ENCODE peak calls at places on chromosomes 5 and 9, in five cellular contexts. O is GM23248, U is PC-3, D is IMR-90, I is OCI-LY7. C is an unnamed sample.

GRCh38 chr5:79512692-79513518 is 1.0 kb downstream of the HOMER1 start:
- DNase-seq in I (peak), D (peak), U (peak), O (peak), C (peak)

GRCh38 chr5:78984611-78985406 is at the start of gene ARSB:
- DNase-seq in D (peak), U (peak), O (peak), I (peak), C (peak)

GRCh38 chr5:108472237-108472636 is 90.3 kb upstream of the FBXL17 start:
- DNase-seq in U (no peak), I (no peak), O (peak), D (peak), C (no peak)

GRCh38 chr9:113649054-113649453 is 185.5 kb downstream of the RGS3 start:
- DNase-seq in O (peak), I (no peak), D (peak), U (no peak), C (no peak)

GRCh38 chr5:90421136-90421535 is 11.6 kb upstream of the CETN3 start:
- DNase-seq in D (peak), U (peak), O (peak), I (peak), C (no peak)

GRCh38 chr5:82719368-82719767 is 357.8 kb downstream of the TMEM167A start:
- DNase-seq in D (peak), I (no peak), U (peak), O (peak), C (no peak)

GRCh38 chr9:120616961-120617636 is 37.1 kb upstream of the CDK5RAP2 start:
- DNase-seq in O (peak), D (peak), U (no peak), I (no peak), C (no peak)

GRCh38 chr5:68215888-68216736 is 556 bp downstream of the PIK3R1 start:
- DNase-seq in U (no peak), I (peak), D (peak), O (peak), C (no peak)

GRCh38 chr5:158423623-158424200 is 564.8 kb upstream of the CLINT1 start:
- DNase-seq in D (peak), O (no peak), U (no peak), I (no peak), C (no peak)

GRCh38 chr5:177472460-177473441 is 683 bp downstream of the DBN1 start:
- DNase-seq in O (peak), I (peak), D (no peak), U (peak), C (no peak)

GRCh38 chr5:179620703-179621350 is 2.6 kb downstream of the HNRNPH1 start:
- DNase-seq in U (no peak), I (no peak), D (no peak), O (peak), C (peak)

GRCh38 chr5:151820903-151821302 is 49.1 kb downstream of the G3BP1 start:
- DNase-seq in I (no peak), O (no peak), U (no peak), D (no peak), C (no peak)

GRCh38 chr5:39779836-39780235 is 355.1 kb upstream of the DAB2 start:
- DNase-seq in D (no peak), O (peak), U (no peak), I (no peak), C (no peak)

GRCh38 chr9:117825609-117826347 is 121.6 kb downstream of the TLR4 start:
- DNase-seq in O (no peak), D (no peak), U (no peak), I (no peak), C (no peak)

GRCh38 chr9:121754655-121755436 is 103.4 kb downstream of the DAB2IP start:
- DNase-seq in O (no peak), U (no peak), D (no peak), I (no peak), C (peak)

GRCh38 chr5:54270326-54270725 is 40.0 kb downstream of the ARL15 start:
- DNase-seq in D (no peak), U (no peak), I (no peak), O (no peak), C (no peak)

GRCh38 chr9:101711330-101711941 is 27.0 kb downstream of the GRIN3A start:
- DNase-seq in I (peak), U (peak), O (peak), D (no peak), C (peak)

GRCh38 chr9:15277400-15278137 is 29.4 kb downstream of the TTC39B start:
- DNase-seq in D (peak), I (peak), O (peak), U (peak), C (peak)

GRCh38 chr9:36319806-36320205 is 61.6 kb upstream of the GNE start:
- DNase-seq in I (no peak), U (peak), D (no peak), O (peak), C (peak)

GRCh38 chr5:96048763-96049162 is 87.1 kb upstream of the ELL2 start:
- DNase-seq in O (no peak), I (no peak), U (no peak), D (no peak), C (no peak)

GRCh38 chr9:109745335-109746283 is 34.4 kb upstream of the PALM2AKAP2 start:
- DNase-seq in D (peak), I (no peak), O (peak), U (peak), C (peak)

GRCh38 chr5:68178579-68178978 is 37.0 kb upstream of the PIK3R1 start:
- DNase-seq in U (peak), I (no peak), O (no peak), D (no peak), C (peak)

GRCh38 chr9:120292606-120293005 is 287.4 kb downstream of the CDK5RAP2 start:
- DNase-seq in O (no peak), I (no peak), D (no peak), U (no peak), C (no peak)

GRCh38 chr9:135103931-135104639 is 16.6 kb downstream of the OLFM1 start:
- DNase-seq in U (no peak), O (no peak), D (no peak), I (no peak), C (no peak)

GRCh38 chr5:83029912-83030311 is 47.3 kb downstream of the TMEM167A start:
- DNase-seq in D (peak), U (no peak), I (no peak), O (peak), C (peak)

GRCh38 chr9:122383992-122384461 is 13.2 kb downstream of the PTGS1 start:
- DNase-seq in I (no peak), U (peak), D (peak), O (peak), C (peak)

GRCh38 chr5:27963050-27963783 is 924.8 kb upstream of the CDH9 start:
- DNase-seq in I (no peak), O (no peak), D (no peak), U (no peak), C (no peak)

GRCh38 chr9:88809371-88809770 is 181.9 kb upstream of the S1PR3 start:
- DNase-seq in U (no peak), O (no peak), I (no peak), D (peak), C (no peak)

GRCh38 chr5:73306078-73306719 is 133.2 kb downstream of the TMEM174 start:
- DNase-seq in D (no peak), U (no peak), I (no peak), O (no peak), C (no peak)

GRCh38 chr5:132315529-132316067 is 21.4 kb downstream of the SLC22A4 start:
- DNase-seq in I (no peak), O (no peak), U (no peak), D (no peak), C (no peak)

DNA sequence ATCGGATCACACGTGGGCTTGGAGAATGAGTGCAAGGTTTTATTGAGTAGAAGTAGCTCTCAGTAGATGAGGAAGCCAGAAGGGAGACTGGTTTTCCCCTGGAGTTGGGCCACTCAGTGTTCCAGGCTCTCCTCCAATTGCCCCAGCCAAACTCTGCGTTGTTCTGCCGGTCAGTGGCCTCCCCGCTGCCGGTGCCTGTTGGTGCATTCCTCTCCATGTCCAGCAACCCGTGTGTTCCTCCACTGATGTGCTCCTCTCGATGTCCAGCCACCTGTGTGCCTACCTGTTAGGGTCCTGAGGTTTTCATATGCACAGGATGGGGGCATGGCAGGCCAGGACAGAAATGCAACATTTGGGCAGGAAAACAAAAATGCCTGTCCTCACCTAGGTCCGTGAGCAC is 888.0 kb upstream of the PTPRD start:
- DNase-seq in U (no peak), O (no peak), D (no peak), I (no peak), C (no peak)
- H2AFZ ChIP-seq in U (no peak), O (no peak), D (no peak), I (no peak), C (no peak)

GRCh38 chr9:20083417-20083816 is 294.6 kb upstream of the SLC24A2 start:
- DNase-seq in I (no peak), U (no peak), D (no peak), O (no peak), C (no peak)
- H3K27ac ChIP-seq in I (no peak), U (no peak), D (no peak), O (no peak), C (no peak)

GRCh38 chr5:42366051-42366450 is 57.2 kb upstream of the GHR start:
- DNase-seq in D (no peak), U (no peak), O (no peak), I (no peak), C (no peak)

GRCh38 chr5:42361321-42361688 is 61.9 kb upstream of the GHR start:
- DNase-seq in O (no peak), U (peak), D (no peak), I (no peak), C (no peak)

GRCh38 chr5:42360641-42361320 is 62.5 kb upstream of the GHR start:
- DNase-seq in U (peak), D (no peak), O (no peak), I (no peak), C (no peak)

DNA sequence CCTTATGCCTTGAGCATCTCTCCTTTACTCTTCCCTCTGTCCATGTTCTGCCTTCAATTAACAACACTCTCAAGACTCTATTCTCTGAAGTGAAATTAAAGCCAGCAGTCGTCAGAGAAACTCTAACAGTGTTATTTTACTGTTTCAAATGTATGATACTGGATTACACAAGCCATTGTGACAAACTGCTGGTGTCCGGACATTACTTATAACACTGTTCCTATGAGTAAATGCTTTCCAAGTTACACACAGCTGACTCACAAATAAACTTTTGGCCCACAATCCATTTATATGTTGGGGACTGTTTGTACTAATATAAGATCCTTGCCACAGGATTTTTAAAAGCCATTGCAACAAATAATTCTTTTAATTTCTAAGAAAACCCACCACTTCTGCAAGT is 63.2 kb upstream of the GHR start:
- DNase-seq in U (peak), I (no peak), O (peak), D (peak), C (peak)
- H2AFZ ChIP-seq in U (peak), I (no peak), O (no peak), D (no peak), C (no peak)

GRCh38 chr9:98906273-98907040 is 37.2 kb upstream of the COL15A1 start:
- DNase-seq in U (no peak), O (no peak), D (peak), I (no peak), C (no peak)
- H3K27ac ChIP-seq in U (no peak), O (no peak), D (peak), I (no peak), C (no peak)

DNA sequence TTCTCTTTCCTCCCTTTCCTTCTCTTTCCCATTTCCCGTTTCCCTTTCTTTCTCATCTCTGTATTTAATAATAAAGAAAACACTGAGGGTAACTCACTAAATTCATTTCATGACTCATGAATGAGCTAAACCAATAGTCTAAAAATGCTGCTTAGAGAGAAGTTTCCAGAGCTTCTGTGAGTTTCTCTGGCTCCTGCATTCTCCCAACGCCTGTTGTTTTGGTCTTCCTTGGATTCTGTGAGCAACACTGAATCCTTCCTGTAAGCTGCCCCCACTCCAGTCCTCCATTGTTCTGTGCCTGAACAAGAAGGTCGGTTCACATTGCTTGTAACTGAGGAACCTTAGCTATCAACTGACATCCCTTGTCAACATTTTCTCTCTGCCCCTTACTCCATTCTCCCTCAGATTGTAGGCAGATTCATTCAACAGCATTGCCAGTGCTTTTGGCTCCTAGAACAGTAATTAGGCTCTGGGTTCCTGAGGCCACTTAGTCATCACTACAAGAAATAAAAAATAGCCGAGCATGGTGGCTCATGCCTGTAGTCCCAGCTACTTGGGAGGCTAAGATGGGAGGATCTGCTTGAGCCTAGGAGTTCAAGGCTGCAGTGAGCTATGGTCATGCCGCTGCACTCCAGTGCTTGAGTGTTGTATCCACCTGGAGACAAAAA is 237.7 kb upstream of the KLF4 start:
- DNase-seq in D (peak), U (no peak), O (peak), I (no peak), C (no peak)
- H2AFZ ChIP-seq in D (peak), U (peak), O (peak), I (no peak), C (no peak)

GRCh38 chr9:27336829-27337228 is 39.9 kb upstream of the EQTN start:
- DNase-seq in D (no peak), U (no peak), I (no peak), O (no peak), C (no peak)

GRCh38 chr9:27331393-27331792 is 34.4 kb upstream of the EQTN start:
- DNase-seq in O (no peak), I (no peak), D (no peak), U (no peak), C (no peak)

GRCh38 chr9:27329292-27329691 is 32.3 kb upstream of the EQTN start:
- DNase-seq in U (no peak), I (no peak), D (no peak), O (no peak), C (no peak)

GRCh38 chr9:27335088-27335487 is 38.1 kb upstream of the EQTN start:
- DNase-seq in O (no peak), D (no peak), I (no peak), U (no peak), C (no peak)

DNA sequence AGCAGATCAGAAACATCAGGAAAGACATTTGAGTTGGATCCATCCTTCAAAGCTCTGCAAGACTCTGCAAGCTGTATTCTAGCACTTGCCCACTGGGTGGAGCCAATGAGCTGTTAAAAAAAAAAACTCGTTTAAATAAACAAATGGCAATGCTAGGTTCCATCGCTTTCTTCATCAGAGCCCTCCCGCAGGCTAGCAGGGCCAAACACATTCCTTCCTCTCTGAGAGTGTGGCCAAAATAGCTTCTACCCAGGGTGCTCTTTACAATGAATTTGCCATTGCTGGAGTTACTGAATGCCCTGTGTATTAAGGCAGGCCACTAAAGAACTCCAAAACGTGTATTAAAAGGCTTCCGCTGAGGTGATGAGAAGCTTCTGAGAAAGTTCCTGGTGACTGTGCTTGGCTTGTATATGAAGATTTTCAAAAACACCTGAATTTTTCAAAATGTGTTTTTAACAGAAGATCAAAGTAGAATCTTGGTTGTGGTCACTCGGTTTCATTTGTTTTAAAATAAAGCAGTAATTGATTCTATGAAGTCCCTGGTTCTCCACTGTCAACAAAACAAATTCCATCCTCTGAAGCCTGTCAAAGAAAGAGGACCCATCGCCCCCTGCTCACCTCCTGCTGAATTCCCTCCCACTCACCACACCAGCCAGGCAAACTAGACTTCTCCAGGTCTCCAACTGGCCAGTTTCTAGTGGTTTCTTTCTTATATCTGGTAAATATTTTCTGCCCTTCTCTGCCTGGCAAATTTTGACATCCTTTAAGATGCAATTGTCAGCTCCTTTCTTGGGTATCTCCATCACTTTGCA is 36.5 kb upstream of the EQTN start:
- DNase-seq in I (peak), U (peak), O (peak), D (peak), C (peak)
- H3K27ac ChIP-seq in I (no peak), U (no peak), O (no peak), D (no peak), C (no peak)

GRCh38 chr5:174217527-174217926 is 172.0 kb downstream of the NSG2 start:
- DNase-seq in U (no peak), D (no peak), I (no peak), O (no peak), C (no peak)
- H2AFZ ChIP-seq in U (no peak), D (no peak), I (no peak), O (no peak), C (no peak)

DNA sequence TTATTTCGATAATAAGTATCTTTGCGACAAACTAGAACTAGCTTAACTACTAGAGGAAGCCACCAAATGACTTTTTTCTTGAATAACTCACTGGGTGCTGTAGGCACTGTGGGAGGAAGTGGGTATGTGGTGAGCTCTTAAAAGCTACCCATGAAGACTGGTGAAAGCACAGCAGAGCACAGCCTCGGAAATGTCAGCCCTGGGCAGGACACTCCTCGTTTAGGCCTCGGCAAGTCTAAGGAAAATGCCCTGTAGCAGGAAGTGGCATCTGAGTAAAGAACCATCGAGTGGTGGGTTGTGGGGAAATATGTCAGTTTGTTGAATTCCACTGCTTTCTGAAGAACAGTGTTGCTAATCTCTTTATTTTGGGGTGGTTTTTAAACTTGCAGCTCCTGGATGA is 44.0 kb upstream of the NCS1 start:
- DNase-seq in I (peak), D (no peak), U (no peak), O (no peak), C (no peak)
- H3K27ac ChIP-seq in I (no peak), D (peak), U (peak), O (peak), C (no peak)

GRCh38 chr5:69292349-69292748 is 40.3 kb downstream of the CCDC125 start:
- DNase-seq in O (no peak), D (no peak), U (no peak), I (no peak), C (no peak)
- H2AFZ ChIP-seq in O (no peak), D (no peak), U (no peak), I (no peak), C (no peak)

C was measured in mammary epithelial cell.